ENCODE peak calls at places on chromosomes 12 and 14, in five cellular contexts. J, K, M, R and O are unnamed samples.
A peak's percentile ranks its signal among the peaks of the same experiment; 100 is the strongest.

GRCh38 chr12:47193066-47193465 is 113.3 kb upstream of the AMIGO2 start:
- DNase-seq in J (no peak), K (no peak), M (no peak), R (no peak), O (no peak)

GRCh38 chr12:50505945-50506344 is 1.2 kb downstream of the DIP2B start:
- DNase-seq in J (no peak), K (no peak), M (no peak), R (no peak), O (no peak)

GRCh38 chr12:128850400-128850799 is 2.9 kb upstream of the GLT1D1 start:
- DNase-seq in J (no peak), K (no peak), M (no peak), R (no peak), O (no peak)

GRCh38 chr12:98471085-98471484 is 44.3 kb upstream of the TMPO start:
- DNase-seq in J (no peak), K (no peak), M (no peak), R (no peak), O (no peak)

GRCh38 chr12:96578526-96579125 is 89.2 kb downstream of the CFAP54 start:
- DNase-seq in J (peak; percentile 17), K (peak; percentile 69), M (peak; percentile 80), R (peak; percentile 34), O (no peak)

GRCh38 chr14:104249092-104249491 is 110.7 kb downstream of the KIF26A start:
- DNase-seq in J (no peak), K (no peak), M (no peak), R (no peak), O (peak; percentile 51)

GRCh38 chr14:72924332-72924731 is 1.9 kb upstream of the DCAF4 start:
- DNase-seq in J (no peak), K (no peak), M (no peak), R (no peak), O (peak; percentile 70)

GRCh38 chr12:26767116-26767515 is 65.9 kb downstream of the ITPR2 start:
- DNase-seq in J (no peak), K (no peak), M (peak; percentile 26), R (no peak), O (no peak)

GRCh38 chr12:76915381-76916169 is 36.8 kb upstream of the CSRP2 start:
- DNase-seq in J (no peak), K (no peak), M (no peak), R (no peak), O (no peak)

GRCh38 chr14:95495538-95496025 is 20.9 kb downstream of the SYNE3 start:
- DNase-seq in J (peak; percentile 72), K (no peak), M (no peak), R (no peak), O (no peak)

GRCh38 chr14:62103497-62103896 is 341.3 kb downstream of the SNAPC1 start:
- DNase-seq in J (no peak), K (no peak), M (no peak), R (no peak), O (no peak)

GRCh38 chr14:68824517-68825347 is 31.9 kb upstream of the ZFP36L1 start:
- DNase-seq in J (no peak), K (peak; percentile 76), M (no peak), R (no peak), O (peak; percentile 86)

GRCh38 chr14:24095196-24096068 is 1.3 kb downstream of the PCK2 start:
- DNase-seq in J (peak; percentile 87), K (no peak), M (peak; percentile 4), R (no peak), O (peak; percentile 71)

GRCh38 chr12:104356231-104357115 is 52.9 kb downstream of the EID3 start:
- DNase-seq in J (no peak), K (no peak), M (no peak), R (no peak), O (no peak)

GRCh38 chr12:57737467-57738141 is 938 bp downstream of the AGAP2 start:
- DNase-seq in J (no peak), K (peak; percentile 12), M (no peak), R (no peak), O (no peak)

GRCh38 chr14:104393898-104394605 is 185.5 kb upstream of the C14orf180 start:
- DNase-seq in J (no peak), K (no peak), M (no peak), R (no peak), O (peak; percentile 56)